ENCODE peak calls at places on chromosomes 4 and X, in eight cellular contexts. D, R, L, B, G, M, T and J are unnamed samples. For H3K4me1 and H3K27me3, the result is how much of the 10 kb centered on the place peaks cover.

GRCh38 chrX:111083101-111083500 is 12.9 kb upstream of the PAK3 start:
- DNase-seq in G (no peak), R (no peak), D (peak), M (no peak), L (peak), B (no peak), T (no peak), J (no peak)

GRCh38 chr4:78613522-78614311 is 62.1 kb downstream of the ANXA3 start:
- DNase-seq in R (peak), L (no peak), M (no peak), G (no peak), D (no peak), B (no peak), T (no peak), J (no peak)

GRCh38 chr4:75637176-75637575 is 6.8 kb upstream of the CDKL2 start:
- DNase-seq in D (peak), G (no peak), M (no peak), L (peak), B (no peak), R (no peak), T (peak), J (peak)

GRCh38 chr4:173835863-173836262 is 305.8 kb upstream of the HAND2 start:
- DNase-seq in T (peak), G (peak), L (peak), B (peak), R (no peak), M (peak), D (peak), J (peak)

GRCh38 chrX:100926453-100926852 is 2.3 kb downstream of the XKRX start:
- DNase-seq in T (peak), D (no peak), G (no peak), M (no peak), L (no peak), R (no peak), B (no peak), J (no peak)

GRCh38 chrX:23380581-23380980 is 45.9 kb downstream of the PTCHD1 start:
- DNase-seq in M (no peak), L (no peak), D (no peak), B (peak), G (no peak), R (no peak), T (no peak), J (no peak)

GRCh38 chr4:36236159-36236558 is 8.2 kb downstream of the ARAP2 start:
- DNase-seq in D (no peak), M (no peak), R (no peak), L (no peak), G (no peak), B (no peak), T (no peak), J (no peak)

GRCh38 chr4:139453041-139453370 is 915 bp upstream of the RAB33B start:
- DNase-seq in M (no peak), L (peak), R (peak), G (no peak), T (no peak), B (no peak), D (peak), J (no peak)

GRCh38 chr4:118280501-118281218 is 72.1 kb downstream of the PRSS12 start:
- DNase-seq in G (peak), R (peak), L (peak), B (peak), T (peak), D (peak), M (peak), J (peak)

GRCh38 chr4:184274288-184274951 is 56.7 kb upstream of the ENPP6 start:
- DNase-seq in D (peak), L (no peak), R (no peak), B (peak), M (no peak), T (no peak), G (no peak), J (peak)

GRCh38 chrX:13094780-13095425 is 50.5 kb upstream of the FAM9C start:
- DNase-seq in D (peak), R (no peak), M (no peak), L (peak), B (no peak), G (peak), T (peak), J (peak)

GRCh38 chr4:95469617-95470016 is 79.2 kb downstream of the UNC5C start:
- DNase-seq in M (no peak), R (no peak), D (no peak), T (no peak), B (no peak), L (no peak), G (no peak), J (no peak)

GRCh38 chr4:149781150-149781549 is 34.5 kb downstream of the IQCM start:
- DNase-seq in B (no peak), R (no peak), T (peak), M (no peak), L (peak), G (no peak), D (peak), J (peak)

GRCh38 chr4:176791591-176792347 is 953 bp downstream of the VEGFC start:
- DNase-seq in D (peak), T (peak), R (no peak), L (no peak), B (peak), G (peak), M (peak), J (peak)

GRCh38 chr4:26884486-26884988 is 23.9 kb downstream of the STIM2 start:
- DNase-seq in G (no peak), R (peak), M (no peak), L (no peak), D (no peak), T (no peak), B (no peak), J (no peak)

GRCh38 chr4:140269369-140269768 is 104.1 kb upstream of the SCOC start:
- DNase-seq in T (no peak), L (no peak), R (no peak), B (no peak), D (no peak), M (no peak), G (no peak), J (no peak)

GRCh38 chr4:122765702-122766352 is 33.3 kb downstream of the BBS12 start:
- DNase-seq in R (no peak), D (peak), M (no peak), T (peak), L (peak), B (no peak), G (no peak), J (peak)

GRCh38 chr4:4260185-4260751 is 12.2 kb upstream of the TMEM128 start:
- DNase-seq in R (no peak), M (no peak), L (peak), B (no peak), D (peak), T (peak), G (no peak), J (peak)

GRCh38 chr4:5009796-5010195 is 9.5 kb downstream of the CYTL1 start:
- DNase-seq in T (no peak), G (no peak), L (no peak), D (no peak), R (no peak), B (no peak), M (no peak), J (peak)

GRCh38 chr4:76703123-76703490 is 194.8 kb downstream of the SOWAHB start:
- DNase-seq in G (no peak), D (no peak), M (no peak), R (no peak), B (no peak), T (no peak), L (no peak), J (peak)

GRCh38 chr4:139973611-139974010 is 180.4 kb downstream of the MAML3 start:
- DNase-seq in T (no peak), M (no peak), B (no peak), R (no peak), G (no peak), D (peak), L (peak), J (no peak)

GRCh38 chr4:23966720-23967119 is 76.9 kb upstream of the PPARGC1A start:
- DNase-seq in D (no peak), T (no peak), B (peak), M (no peak), L (no peak), R (no peak), G (peak), J (no peak)

GRCh38 chr4:48620861-48621260 is 130.8 kb downstream of the ZAR1 start:
- DNase-seq in D (no peak), R (no peak), G (no peak), B (no peak), M (no peak), T (no peak), L (no peak), J (no peak)

GRCh38 chr4:167290684-167291083 is 56.4 kb upstream of the SPOCK3 start:
- DNase-seq in L (peak), G (peak), R (no peak), M (no peak), T (no peak), B (no peak), D (peak), J (peak)

DNA sequence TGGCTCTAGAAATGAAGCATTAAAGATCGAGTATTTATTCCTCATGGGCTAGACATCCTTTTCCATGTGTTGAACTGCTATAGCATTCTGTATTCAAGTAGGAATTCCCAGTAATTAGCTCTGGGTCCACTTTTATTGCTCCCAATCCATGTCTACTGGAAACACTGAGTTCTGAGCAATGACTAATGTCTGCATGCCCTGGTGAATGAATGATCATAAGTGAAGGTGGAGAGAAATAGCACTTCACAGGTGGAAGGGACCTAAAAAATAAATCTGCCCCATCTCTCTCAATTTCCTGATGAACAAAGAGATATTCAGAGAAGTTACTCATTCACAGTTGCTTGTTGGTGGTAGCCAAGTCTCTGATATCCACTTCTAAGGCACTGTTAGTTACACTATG is 34.6 kb upstream of the CXCL8 start:
- DNase-seq in R (no peak), B (no peak), G (no peak), M (no peak), T (no peak), L (no peak), D (no peak), J (no peak)
- H3K9ac ChIP-seq in R (no peak), B (no peak), G (no peak), M (no peak), T (no peak), L (no peak), D (no peak), J (no peak)

GRCh38 chrX:2692221-2693122 is 1.4 kb downstream of the CD99 start:
- DNase-seq in D (peak), R (peak), B (no peak), M (no peak), L (peak), G (peak), T (peak), J (peak)
- H3K4me1 ChIP-seq in D (under half), R (half or more), B (under half), M (under half), L (under half), G (under half), T (under half), J (under half)

GRCh38 chr4:147723316-147723715 is 8.6 kb upstream of the ARHGAP10 start:
- DNase-seq in B (no peak), D (no peak), G (no peak), M (no peak), R (no peak), T (no peak), L (no peak), J (no peak)

GRCh38 chr4:147724468-147725201 is 7.3 kb upstream of the ARHGAP10 start:
- DNase-seq in D (no peak), R (no peak), L (no peak), T (no peak), M (no peak), G (peak), B (no peak), J (no peak)

GRCh38 chr4:147730333-147730732 is 1.6 kb upstream of the ARHGAP10 start:
- DNase-seq in M (peak), G (peak), T (no peak), B (no peak), R (no peak), L (no peak), D (no peak), J (no peak)

GRCh38 chr4:147725673-147726072 is 6.2 kb upstream of the ARHGAP10 start:
- DNase-seq in R (no peak), D (peak), G (no peak), T (peak), L (no peak), M (no peak), B (no peak), J (peak)

DNA sequence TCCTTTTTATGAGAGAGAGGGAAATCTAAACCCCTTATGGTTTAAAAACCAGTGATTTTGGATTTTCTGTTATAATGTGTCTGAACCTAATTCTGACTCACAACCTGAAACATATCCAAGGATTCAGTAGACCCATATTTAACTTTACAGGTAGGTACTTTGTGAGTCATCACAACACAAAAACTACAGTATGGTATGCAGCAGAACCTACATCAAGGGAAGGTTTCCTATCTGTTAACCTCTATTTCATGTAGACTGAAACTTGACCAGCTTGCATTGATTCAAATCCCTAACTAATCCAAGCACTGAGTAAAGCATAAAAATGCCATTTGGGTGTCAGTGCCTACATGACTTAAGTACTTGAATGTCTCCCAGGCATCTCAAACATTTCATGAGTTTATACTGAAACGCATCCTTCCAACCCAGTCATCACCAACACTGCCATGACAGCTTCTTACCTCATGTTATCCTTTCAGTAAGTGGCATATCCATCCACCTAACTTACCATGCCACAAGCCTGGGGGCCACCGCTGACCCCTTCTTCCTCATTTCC is 4.3 kb upstream of the ARHGAP10 start:
- DNase-seq in T (peak), M (no peak), L (no peak), R (no peak), D (no peak), G (no peak), B (no peak), J (no peak)
- H3K27me3 ChIP-seq in T (under half), M (half or more), L (under half), R (under half), D (under half), G (under half), B (under half), J (under half)

DNA sequence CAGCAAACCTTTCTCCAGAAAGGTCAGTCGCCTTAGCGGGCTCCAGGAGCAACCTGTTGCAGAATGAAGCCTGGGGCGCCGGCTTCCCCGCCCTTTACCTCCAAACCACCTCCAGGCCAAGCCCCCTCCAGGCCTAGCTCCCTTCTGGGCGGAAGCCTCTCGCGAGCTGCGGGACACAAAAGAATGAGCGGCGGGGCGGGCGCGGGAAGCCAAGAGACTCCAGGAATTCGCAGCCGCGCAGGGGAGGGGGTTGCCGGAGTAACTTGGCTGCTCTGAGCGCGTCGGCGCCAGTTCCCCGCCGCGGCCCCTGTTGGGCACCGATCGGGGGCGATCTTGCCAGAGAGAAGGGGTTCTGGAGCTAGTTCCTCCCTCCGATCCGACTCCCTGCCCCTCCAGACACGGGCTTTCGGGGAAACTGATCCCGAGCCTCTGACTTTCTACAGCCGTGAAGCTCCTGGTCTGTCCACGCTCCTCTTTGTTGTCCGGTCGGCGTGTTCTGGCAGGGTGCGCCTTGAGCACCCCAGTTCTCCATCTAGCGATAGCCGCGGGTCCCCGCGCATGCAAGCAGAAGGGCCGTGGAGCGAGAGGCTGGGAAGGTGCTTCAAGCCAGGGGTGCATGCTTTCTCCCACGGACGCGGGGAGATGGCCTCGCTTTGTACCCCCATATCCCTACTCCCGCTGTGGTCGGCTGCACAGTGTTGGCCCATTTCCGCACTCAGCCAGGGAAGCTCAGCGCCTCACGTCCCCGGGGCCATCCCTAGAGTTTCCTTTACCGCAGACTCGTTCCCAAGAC is 1.2 kb downstream of the PROM1 start:
- DNase-seq in G (peak), R (no peak), T (no peak), L (peak), B (peak), M (peak), D (peak), J (peak)
- H3K9ac ChIP-seq in G (peak), R (no peak), T (no peak), L (peak), B (peak), M (peak), D (no peak), J (no peak)

DNA sequence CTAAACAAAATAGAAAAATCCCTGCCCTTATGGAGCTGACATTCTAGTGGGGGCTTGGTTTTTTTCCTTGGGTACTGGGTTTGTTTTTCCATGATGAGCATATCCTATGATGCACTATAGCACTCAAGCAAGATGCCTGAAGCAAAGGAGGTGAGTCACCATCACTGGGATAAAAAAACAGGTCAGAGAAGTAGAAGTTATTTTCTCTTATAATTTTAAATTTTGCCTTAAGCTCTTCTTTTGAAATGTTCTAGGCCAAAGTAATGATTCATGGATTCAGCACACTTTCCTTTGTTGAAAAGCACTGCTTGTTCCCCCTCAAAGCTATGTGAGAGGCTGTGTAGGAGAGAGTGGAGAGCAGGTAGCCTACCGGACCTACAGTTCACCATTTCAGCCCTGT is 15.2 kb upstream of the CXCL2 start:
- DNase-seq in R (no peak), G (no peak), M (no peak), D (peak), B (no peak), T (peak), L (peak), J (peak)
- H3K4me1 ChIP-seq in R (under half), G (under half), M (under half), D (under half), B (under half), T (under half), L (half or more), J (under half)

GRCh38 chr4:181799670-181800069 is 443.5 kb upstream of the TENM3 start:
- DNase-seq in M (no peak), T (no peak), B (no peak), G (no peak), R (no peak), L (no peak), D (no peak), J (no peak)
- H3K27me3 ChIP-seq in M (under half), T (under half), B (under half), G (under half), R (under half), L (under half), D (under half), J (under half)

DNA sequence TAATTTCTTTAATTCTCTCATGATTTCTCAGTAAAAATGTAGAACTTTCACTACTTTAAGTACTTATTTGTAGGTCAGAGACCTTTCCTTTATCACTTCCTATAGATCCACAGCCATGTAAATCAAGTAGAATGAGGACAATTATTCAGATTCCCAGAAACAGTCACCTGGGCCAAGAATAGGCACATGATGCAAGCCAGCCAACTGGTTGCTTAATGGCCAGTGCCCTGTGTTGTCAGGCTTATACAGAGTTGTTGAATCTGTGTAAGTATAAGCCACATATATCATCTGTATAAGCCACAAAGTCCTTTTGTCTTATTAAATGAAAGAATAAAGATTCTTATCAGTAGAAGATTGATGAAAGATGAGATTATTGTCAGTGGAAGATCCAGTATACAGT is 5.2 kb downstream of the BANK1 start:
- DNase-seq in R (peak), L (no peak), B (no peak), G (no peak), D (no peak), T (no peak), M (no peak), J (no peak)
- H3K9ac ChIP-seq in R (no peak), L (no peak), B (no peak), G (no peak), D (no peak), T (no peak), M (no peak), J (no peak)

GRCh38 chr4:86967798-86968197 is 33.0 kb downstream of the AFF1 start:
- DNase-seq in R (peak), T (peak), G (no peak), M (no peak), L (peak), D (peak), B (no peak), J (peak)

GRCh38 chr4:86970447-86971354 is 35.9 kb downstream of the AFF1 start:
- DNase-seq in T (no peak), R (no peak), L (no peak), M (no peak), D (no peak), G (peak), B (no peak), J (no peak)

GRCh38 chr4:86971355-86971683 is 36.5 kb downstream of the AFF1 start:
- DNase-seq in G (no peak), T (no peak), L (no peak), M (no peak), D (no peak), R (no peak), B (no peak), J (no peak)

GRCh38 chr4:86967061-86967460 is 32.2 kb downstream of the AFF1 start:
- DNase-seq in D (no peak), L (no peak), B (no peak), T (no peak), M (no peak), R (no peak), G (no peak), J (no peak)

GRCh38 chr4:86968477-86969015 is 33.7 kb downstream of the AFF1 start:
- DNase-seq in D (no peak), L (no peak), T (no peak), G (no peak), M (no peak), B (no peak), R (no peak), J (no peak)
- H3K4me1 ChIP-seq in D (under half), L (under half), T (under half), G (under half), M (under half), B (under half), R (half or more), J (under half)

GRCh38 chr4:1469043-1469442 is 62.8 kb upstream of the NKX1-1 start:
- DNase-seq in M (no peak), R (no peak), D (no peak), T (no peak), L (no peak), B (no peak), G (no peak), J (no peak)
- H3K27me3 ChIP-seq in M (under half), R (under half), D (under half), T (under half), L (under half), B (under half), G (under half), J (under half)